ENCODE peak calls at places on chromosome 1, in seven cellular contexts. N is endothelial cell of umbilical vein, D is heart left ventricle, V is tibial artery, E is MM.1S, M is aorta, Q is uterus. B is an unnamed sample.
A peak's percentile ranks its signal among the peaks of the same experiment; 100 is the strongest.

GRCh38 chr1:11649237-11649623 is 5.0 kb downstream of the FBXO2 start:
- DNase-seq in V (no peak), N (no peak), Q (no peak), E (no peak), D (no peak), M (no peak), B (no peak)

GRCh38 chr1:201531551-201532425 is 7.1 kb upstream of the NAV1 start:
- DNase-seq in M (no peak), E (no peak), N (no peak), V (no peak), Q (no peak), D (no peak), B (no peak)

GRCh38 chr1:53946252-53947171 is at the start of gene LRRC42:
- DNase-seq in Q (no peak), D (no peak), V (no peak), N (no peak), E (no peak), M (no peak), B (no peak)

GRCh38 chr1:44842415-44842762 is 664 bp downstream of the PTCH2 start:
- DNase-seq in Q (no peak), M (no peak), D (no peak), V (no peak), N (no peak), E (no peak), B (peak; percentile 13)

GRCh38 chr1:209704584-209704983 is at the start of gene HSD11B1:
- DNase-seq in N (no peak), V (peak; percentile 84), Q (peak; percentile 87), M (peak; percentile 81), E (no peak), D (peak; percentile 73), B (peak; percentile 6)

GRCh38 chr1:174815036-174815435 is 184.7 kb upstream of the CACYBP start:
- DNase-seq in M (no peak), E (peak; percentile 22), Q (no peak), V (no peak), D (no peak), N (peak; percentile 60), B (peak; percentile 75)

GRCh38 chr1:15578921-15579682 is 5.7 kb downstream of the AGMAT start:
- DNase-seq in Q (no peak), M (no peak), V (no peak), E (peak; percentile 38), D (no peak), N (no peak), B (no peak)

GRCh38 chr1:88731475-88731874 is 47.4 kb downstream of the PKN2 start:
- DNase-seq in V (no peak), D (no peak), E (no peak), N (peak; percentile 85), Q (peak; percentile 79), M (no peak), B (peak; percentile 94)

GRCh38 chr1:34060331-34060730 is 104.7 kb downstream of the CSMD2 start:
- DNase-seq in M (no peak), E (no peak), Q (no peak), V (no peak), D (no peak), N (no peak), B (no peak)

GRCh38 chr1:150554086-150554452 is 4.9 kb downstream of the ADAMTSL4 start:
- DNase-seq in M (no peak), Q (no peak), N (no peak), E (no peak), D (no peak), V (no peak), B (no peak)

GRCh38 chr1:153352523-153352922 is 3.9 kb upstream of the PGLYRP4 start:
- DNase-seq in Q (peak; percentile 68), N (peak; percentile 54), V (peak; percentile 50), M (peak; percentile 79), E (peak; percentile 77), D (peak; percentile 73), B (peak; percentile 30)

GRCh38 chr1:4057603-4058002 is 157.5 kb upstream of the C1orf174 start:
- DNase-seq in V (no peak), Q (no peak), N (no peak), M (no peak), D (no peak), E (no peak), B (no peak)

GRCh38 chr1:67721112-67721511 is 36.1 kb downstream of the GADD45A start:
- DNase-seq in N (no peak), Q (no peak), D (no peak), E (no peak), M (no peak), V (no peak), B (no peak)

GRCh38 chr1:236164273-236164672 is 21.9 kb downstream of the GPR137B start:
- DNase-seq in V (no peak), M (no peak), E (no peak), N (no peak), D (peak; percentile 70), Q (no peak), B (no peak)

GRCh38 chr1:200671235-200671786 is 1.6 kb upstream of the DDX59 start:
- DNase-seq in N (no peak), Q (no peak), M (no peak), V (no peak), D (no peak), E (no peak), B (no peak)

GRCh38 chr1:38872401-38873026 is 634 bp downstream of the MYCBP start:
- DNase-seq in Q (no peak), M (no peak), V (no peak), D (no peak), N (no peak), E (peak; percentile 66), B (peak; percentile 7)
- H3K27ac ChIP-seq in Q (peak overlapping the region; percentile 47), M (no peak overlapping the region), V (peak overlapping the region; percentile 77), D (peak overlapping the region; percentile 60), N (peak overlapping the region; percentile 12), E (peak overlapping the region; percentile 9), B (peak overlapping the region; percentile 45)

DNA sequence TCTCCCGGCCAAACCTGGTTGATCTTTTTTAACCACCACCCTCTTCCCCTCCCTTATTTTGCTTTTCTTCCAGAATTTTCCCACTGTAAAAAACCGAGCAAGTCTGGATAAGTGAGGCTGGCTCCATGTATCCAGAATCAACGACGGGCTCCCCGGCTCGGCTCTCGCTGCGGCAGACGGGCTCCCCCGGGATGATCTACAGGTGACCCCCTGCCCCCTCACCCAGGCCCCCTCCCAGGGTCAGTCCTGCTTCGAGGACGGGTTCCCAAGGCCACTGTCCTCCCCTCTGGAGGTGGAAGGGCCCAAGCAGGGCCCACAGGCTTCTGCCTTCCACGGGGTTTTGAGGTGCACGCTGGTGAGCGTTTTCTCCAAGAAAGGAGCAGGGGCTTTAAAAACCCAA is 5.2 kb upstream of the KCNAB2 start:
- DNase-seq in E (no peak), D (no peak), N (no peak), Q (no peak), M (no peak), V (no peak), B (no peak)
- H3K4me3 ChIP-seq in E (no peak overlapping the region), D (no peak overlapping the region), N (no peak overlapping the region), Q (no peak overlapping the region), M (no peak overlapping the region), V (no peak overlapping the region), B (no peak overlapping the region)

DNA sequence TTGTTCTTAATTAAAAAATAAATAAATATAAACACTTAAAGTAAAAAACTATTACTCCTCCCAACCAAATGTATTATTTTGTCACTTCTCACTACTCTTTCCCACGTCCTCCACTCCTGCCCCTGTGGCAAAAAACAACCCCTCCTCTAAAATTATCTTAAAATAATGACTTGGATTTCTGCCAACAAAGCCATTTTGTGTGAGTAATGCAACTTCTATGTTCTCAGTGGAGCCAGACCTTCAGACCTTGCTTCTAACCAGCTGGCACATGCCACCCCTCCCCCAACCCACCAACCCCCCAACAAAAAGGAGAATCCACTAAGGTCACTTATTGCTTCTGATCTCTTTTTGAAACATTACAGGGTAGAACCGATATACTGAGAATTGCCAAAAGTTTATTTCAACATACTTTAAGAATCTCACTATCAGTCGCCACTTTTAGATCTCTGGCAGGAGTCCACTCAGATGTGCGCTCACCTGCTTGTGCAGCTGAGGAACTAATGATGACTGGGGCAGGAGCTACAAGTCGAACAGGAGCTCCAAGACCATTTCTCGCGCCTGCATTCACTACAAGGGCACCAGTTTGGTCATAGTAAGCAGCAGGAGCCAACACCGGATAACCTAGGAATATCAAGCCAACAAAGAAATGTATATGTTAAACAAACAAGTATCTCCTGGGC is 58.3 kb upstream of the SDC3 start:
- DNase-seq in M (no peak), D (no peak), Q (no peak), N (peak; percentile 88), V (no peak), E (no peak), B (peak; percentile 62)
- H3K27ac ChIP-seq in M (peak overlapping the region; percentile 36), D (peak overlapping the region; percentile 63), Q (peak overlapping the region; percentile 7), N (peak overlapping the region; percentile 43), V (peak overlapping the region; percentile 33), E (no peak overlapping the region), B (peak overlapping the region; percentile 26)

GRCh38 chr1:8395433-8395866 is 77.5 kb downstream of the SLC45A1 start:
- DNase-seq in E (peak; percentile 45), V (no peak), D (no peak), Q (no peak), N (no peak), M (no peak), B (no peak)

GRCh38 chr1:8394456-8395321 is 76.8 kb downstream of the SLC45A1 start:
- DNase-seq in D (no peak), V (no peak), M (peak; percentile 62), N (peak; percentile 92), Q (no peak), E (no peak), B (peak; percentile 93)

GRCh38 chr1:8396912-8397406 is 79.0 kb downstream of the SLC45A1 start:
- DNase-seq in D (no peak), Q (peak; percentile 55), V (peak; percentile 81), M (no peak), N (peak; percentile 71), E (peak; percentile 39), B (peak; percentile 100)

GRCh38 chr1:8397511-8397910 is 79.6 kb downstream of the SLC45A1 start:
- DNase-seq in V (no peak), D (no peak), N (peak; percentile 70), M (no peak), Q (no peak), E (peak; percentile 53), B (no peak)

DNA sequence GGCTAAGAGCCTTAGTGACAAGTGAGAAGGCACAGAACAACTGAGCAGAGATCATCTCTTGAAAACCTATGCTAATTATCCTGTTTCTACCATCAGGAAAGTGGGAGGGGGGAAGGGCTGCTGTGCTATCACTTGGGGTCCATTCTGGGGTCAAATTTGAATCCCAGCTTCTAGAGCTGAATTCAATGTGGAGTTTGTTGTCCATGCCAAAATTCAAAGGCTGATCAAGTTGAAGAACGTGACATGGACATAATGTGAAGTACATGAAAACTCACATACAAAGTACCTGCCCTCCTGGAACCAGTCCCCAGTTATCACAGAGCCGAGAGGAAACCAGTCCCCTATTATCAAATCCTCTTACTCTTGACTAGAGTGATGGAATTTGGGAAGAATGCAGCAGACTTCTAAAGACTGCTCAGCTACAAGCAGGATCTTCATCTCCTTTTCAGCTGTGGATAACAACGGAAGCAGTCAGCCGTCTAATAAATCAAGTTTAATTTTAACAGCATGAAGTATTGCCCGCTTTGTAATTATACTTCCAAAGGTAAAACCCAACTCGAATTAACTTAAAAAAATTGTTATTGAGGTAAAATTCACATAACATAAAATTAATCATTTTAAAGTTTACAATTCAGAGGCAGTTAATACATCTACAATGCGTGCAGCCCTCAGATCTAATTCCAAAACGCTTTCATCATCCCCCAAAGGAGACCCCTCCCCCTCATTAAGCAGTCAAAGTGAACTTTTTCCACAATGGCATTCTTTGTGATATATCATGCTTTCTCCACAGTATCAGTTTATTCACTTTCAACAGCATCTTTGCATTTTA is 78.4 kb downstream of the SLC45A1 start:
- DNase-seq in V (no peak), D (no peak), N (peak; percentile 50), M (no peak), E (no peak), Q (no peak), B (peak; percentile 82)
- H3K4me3 ChIP-seq in V (no peak overlapping the region), D (no peak overlapping the region), N (no peak overlapping the region), M (no peak overlapping the region), E (peak overlapping the region; percentile 56), Q (no peak overlapping the region), B (peak overlapping the region; percentile 7)